ENCODE peak calls at places on chromosomes 6 and 20, in eight cellular contexts. F, R, D, O, U, W, Q and X are unnamed samples.

GRCh38 chr6:53447869-53448268 is 97.0 kb downstream of the GCLC start:
- DNase-seq in F (no peak), Q (no peak), O (no peak), W (no peak), R (no peak), U (no peak), D (no peak), X (no peak)

GRCh38 chr20:13856356-13856755 is 71.5 kb downstream of the NDUFAF5 start:
- DNase-seq in U (peak), F (no peak), O (no peak), Q (no peak), W (no peak), R (no peak), D (no peak), X (no peak)

GRCh38 chr6:9646346-9647042 is 768.4 kb downstream of the TFAP2A start:
- DNase-seq in R (peak), U (peak), D (no peak), O (no peak), Q (peak), F (peak), W (peak), X (no peak)

GRCh38 chr6:21360353-21360752 is 233.2 kb upstream of the SOX4 start:
- DNase-seq in R (peak), O (no peak), F (no peak), W (no peak), Q (no peak), U (peak), D (no peak), X (no peak)

GRCh38 chr20:37630161-37630560 is 63.7 kb upstream of the CTNNBL1 start:
- DNase-seq in Q (no peak), R (no peak), W (no peak), U (no peak), O (no peak), D (no peak), F (no peak), X (no peak)

GRCh38 chr6:48611332-48611731 is 500.3 kb upstream of the PTCHD4 start:
- DNase-seq in W (no peak), F (no peak), U (no peak), O (no peak), Q (no peak), R (peak), D (no peak), X (no peak)

GRCh38 chr6:76633259-76633658 is 560.8 kb upstream of the IMPG1 start:
- DNase-seq in W (no peak), D (no peak), R (no peak), Q (no peak), U (no peak), F (no peak), O (no peak), X (no peak)

GRCh38 chr6:112223070-112223861 is 31.1 kb downstream of the LAMA4 start:
- DNase-seq in W (peak), O (no peak), Q (no peak), R (peak), U (no peak), D (no peak), F (no peak), X (no peak)

GRCh38 chr20:54479138-54479906 is 3.9 kb downstream of the DOK5 start:
- DNase-seq in Q (no peak), W (no peak), R (no peak), F (peak), O (no peak), D (no peak), U (no peak), X (no peak)

GRCh38 chr20:32062776-32063170 is 10.7 kb downstream of the HCK start:
- DNase-seq in F (no peak), D (peak), R (no peak), Q (peak), U (no peak), W (no peak), O (no peak), X (peak)

GRCh38 chr6:156262014-156262413 is 515.2 kb upstream of the ARID1B start:
- DNase-seq in D (no peak), O (no peak), U (peak), R (no peak), F (peak), Q (no peak), W (no peak), X (no peak)

GRCh38 chr6:119205911-119206617 is 127.6 kb upstream of the FAM184A start:
- DNase-seq in O (no peak), F (no peak), Q (no peak), D (peak), R (no peak), W (no peak), U (no peak), X (no peak)

GRCh38 chr20:32807706-32808105 is 12.0 kb upstream of the MAPRE1 start:
- DNase-seq in D (no peak), Q (no peak), F (peak), W (no peak), U (no peak), O (no peak), R (no peak), X (no peak)

GRCh38 chr6:109853951-109854350 is 124.2 kb upstream of the GPR6 start:
- DNase-seq in W (no peak), O (no peak), U (peak), Q (no peak), D (no peak), F (no peak), R (no peak), X (no peak)

GRCh38 chr20:10093087-10093591 is 58.4 kb downstream of the ANKEF1 start:
- DNase-seq in W (peak), F (no peak), R (peak), U (peak), D (no peak), Q (no peak), O (no peak), X (no peak)

GRCh38 chr6:105164418-105164817 is 15.4 kb downstream of the POPDC3 start:
- DNase-seq in U (peak), W (no peak), R (peak), F (no peak), D (no peak), O (no peak), Q (no peak), X (no peak)

GRCh38 chr6:41940759-41941279 is 789 bp downstream of the CCND3 start:
- DNase-seq in W (no peak), U (no peak), Q (peak), D (peak), R (no peak), O (no peak), F (peak), X (peak)

GRCh38 chr20:12925214-12925755 is 83.5 kb upstream of the SPTLC3 start:
- DNase-seq in O (peak), D (peak), U (peak), W (no peak), Q (peak), F (peak), R (peak), X (no peak)

GRCh38 chr6:65566117-65566516 is 140.9 kb downstream of the EYS start:
- DNase-seq in W (no peak), R (no peak), F (no peak), O (no peak), Q (no peak), D (no peak), U (no peak), X (no peak)

GRCh38 chr6:72969666-72970065 is 255.6 kb downstream of the KHDC1L start:
- DNase-seq in F (no peak), W (no peak), R (no peak), Q (no peak), U (no peak), O (no peak), D (no peak), X (no peak)

GRCh38 chr6:24196198-24196597 is 70.2 kb downstream of the NRSN1 start:
- DNase-seq in D (no peak), W (no peak), O (no peak), F (no peak), R (no peak), U (no peak), Q (no peak), X (no peak)

DNA sequence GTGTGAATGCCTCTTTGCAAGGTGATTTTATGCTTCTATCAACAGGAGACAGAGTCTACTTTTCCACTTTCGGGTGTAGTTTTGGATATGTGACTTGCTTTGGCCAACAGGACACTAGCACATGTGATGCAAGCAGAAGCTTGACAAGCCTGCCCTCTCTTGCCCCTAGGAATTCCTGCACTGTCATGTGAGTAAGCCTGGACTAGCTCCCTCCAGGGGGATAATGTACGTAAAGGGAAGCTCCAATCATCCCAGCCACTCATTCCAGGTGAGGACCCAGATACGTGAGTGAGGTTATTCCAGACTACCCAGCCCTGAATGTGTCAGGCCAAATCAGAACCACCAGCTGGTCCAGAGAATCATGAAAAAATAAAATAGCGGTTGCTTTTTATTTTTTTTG is 33.3 kb downstream of the BEND3 start:
- DNase-seq in W (no peak), U (peak), O (no peak), R (no peak), F (no peak), Q (no peak), D (no peak), X (no peak)
- TF ChIP-seq CTCF in W (no peak), U (no peak), O (no peak), R (no peak), F (no peak), Q (no peak), D (no peak), X (no peak)

GRCh38 chr6:133854633-133855598 is 34.0 kb upstream of the TCF21 start:
- DNase-seq in U (no peak), W (no peak), O (no peak), R (no peak), Q (no peak), D (peak), F (no peak), X (no peak)
- H3K4me3 ChIP-seq in U (no peak), W (no peak), O (peak), R (peak), Q (no peak), D (no peak), F (no peak), X (no peak)

GRCh38 chr6:167501831-167502385 is 177.0 kb downstream of the TTLL2 start:
- DNase-seq in W (no peak), R (no peak), D (no peak), O (no peak), Q (no peak), F (peak), U (peak), X (no peak)
- TF ChIP-seq CTCF in W (no peak), R (peak), D (peak), O (peak), Q (no peak), F (peak), U (no peak), X (no peak)

GRCh38 chr6:37449984-37450383 is 17.0 kb downstream of the CMTR1 start:
- DNase-seq in O (no peak), F (no peak), Q (no peak), U (no peak), D (no peak), R (no peak), W (no peak), X (no peak)
- H3K4me3 ChIP-seq in O (no peak), F (no peak), Q (no peak), U (no peak), D (no peak), R (no peak), W (no peak), X (no peak)

GRCh38 chr6:2412731-2413130 is 167.3 kb upstream of the GMDS start:
- DNase-seq in Q (no peak), W (peak), U (peak), F (no peak), D (no peak), R (peak), O (peak), X (no peak)

GRCh38 chr6:2410982-2411381 is 165.6 kb upstream of the GMDS start:
- DNase-seq in F (no peak), W (no peak), U (no peak), D (no peak), R (no peak), Q (peak), O (no peak), X (no peak)

GRCh38 chr6:2414885-2415523 is 169.6 kb upstream of the GMDS start:
- DNase-seq in U (no peak), O (no peak), R (no peak), Q (no peak), W (no peak), D (no peak), F (no peak), X (no peak)

DNA sequence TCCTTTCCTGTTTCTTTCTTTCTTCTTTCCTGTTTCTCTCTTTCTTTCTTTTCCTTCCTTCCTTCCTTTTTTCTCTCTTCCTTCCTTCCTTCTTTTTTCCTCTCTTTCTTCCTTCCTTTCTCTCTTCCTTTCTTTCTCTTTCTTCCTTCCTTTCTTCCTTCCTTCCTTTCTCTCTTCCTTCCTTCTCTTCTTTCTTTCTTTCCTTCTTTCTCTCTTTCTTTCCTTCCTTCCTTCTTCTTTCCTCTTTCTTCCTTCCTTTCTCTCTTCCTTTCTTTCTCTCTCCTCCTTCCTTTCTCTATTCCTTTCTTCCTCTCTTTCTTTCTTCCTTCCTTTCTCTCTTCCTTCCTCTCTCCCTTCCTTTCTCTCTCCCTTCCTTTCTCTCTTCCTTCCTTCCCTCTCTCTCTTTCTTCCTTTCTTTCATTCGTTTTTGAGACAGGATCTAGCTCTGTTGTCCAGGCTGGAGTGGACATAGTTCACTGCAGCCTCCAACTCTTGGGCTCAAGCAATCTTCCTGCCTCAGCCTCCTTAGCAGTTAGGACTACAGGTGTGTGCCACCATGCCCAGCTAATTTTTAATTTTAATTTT is 170.8 kb upstream of the GMDS start:
- DNase-seq in F (no peak), R (no peak), W (no peak), O (no peak), Q (no peak), D (no peak), U (no peak), X (no peak)
- TF ChIP-seq CTCF in F (no peak), R (no peak), W (no peak), O (no peak), Q (no peak), D (no peak), U (no peak), X (no peak)

GRCh38 chr20:5122861-5123260 is 3.1 kb upstream of the PCNA start:
- DNase-seq in Q (no peak), F (no peak), R (no peak), U (no peak), W (no peak), D (no peak), O (no peak), X (no peak)
- H3K4me3 ChIP-seq in Q (no peak), F (no peak), R (no peak), U (no peak), W (no peak), D (no peak), O (no peak), X (no peak)

GRCh38 chr6:5278047-5278446 is 16.7 kb downstream of the FARS2 start:
- DNase-seq in U (no peak), W (no peak), Q (no peak), O (no peak), R (no peak), F (no peak), D (peak), X (no peak)
- TF ChIP-seq CTCF in U (no peak), W (no peak), Q (no peak), O (no peak), R (no peak), F (no peak), D (no peak), X (no peak)